ENCODE peak calls at places on chromosomes 12 and 14, in nine cellular contexts. H is GM20000; O is astrocyte of the hippocampus; Y is PC-9; G is COR-L47; B is NCI-H1930; V is nephron progenitor cell; K is activated CD4-positive, alpha-beta T cell treated with anti-CD3 and anti-CD28 coated beads for 48 hours; P is H54. Q is an unnamed sample.

GRCh38 chr12:12736759-12737676 is 19.9 kb downstream of the CDKN1B start:
- DNase-seq in H (peak; percentile 63), B (no peak), K (peak; percentile 42), G (no peak), V (no peak), Y (no peak), P (no peak), O (peak; percentile 83), Q (peak; percentile 46)

GRCh38 chr14:77065851-77066554 is 32.1 kb upstream of the CIPC start:
- DNase-seq in V (no peak), H (no peak), G (no peak), Y (no peak), K (no peak), B (no peak), P (no peak), O (no peak), Q (no peak)

GRCh38 chr12:23810327-23810902 is 139.1 kb downstream of the SOX5 start:
- DNase-seq in P (no peak), O (no peak), B (peak; percentile 86), V (no peak), H (no peak), G (peak; percentile 58), K (no peak), Y (no peak), Q (peak; percentile 48)

GRCh38 chr12:12331896-12332295 is 18.1 kb downstream of the MANSC1 start:
- DNase-seq in Y (peak; percentile 85), O (no peak), V (no peak), B (no peak), P (no peak), H (no peak), K (no peak), G (no peak), Q (no peak)

GRCh38 chr12:107057071-107057834 is 36.1 kb downstream of the CRY1 start:
- DNase-seq in G (no peak), P (no peak), B (no peak), K (no peak), Y (peak; percentile 94), O (peak; percentile 38), V (no peak), H (no peak), Q (no peak)

GRCh38 chr12:109737631-109738030 is 24.0 kb downstream of the FAM222A start:
- DNase-seq in B (no peak), G (no peak), V (peak; percentile 1), O (no peak), K (no peak), H (no peak), P (no peak), Y (no peak), Q (no peak)

GRCh38 chr14:36660736-36661505 is 739 bp upstream of the PAX9 start:
- DNase-seq in K (peak; percentile 3), V (peak; percentile 31), B (no peak), G (no peak), Y (no peak), O (no peak), P (no peak), H (no peak), Q (peak; percentile 68)

GRCh38 chr12:127293507-127294310 is 973.3 kb upstream of the TMEM132C start:
- DNase-seq in K (peak; percentile 69), Y (peak; percentile 36), P (peak; percentile 54), O (peak; percentile 64), H (no peak), B (peak; percentile 7), G (peak; percentile 16), V (peak; percentile 76), Q (no peak)

GRCh38 chr12:6960291-6961277 is 9.4 kb downstream of the PTPN6 start:
- DNase-seq in B (no peak), G (no peak), Y (no peak), P (no peak), V (no peak), K (peak; percentile 43), O (no peak), H (peak; percentile 62), Q (no peak)

GRCh38 chr14:66853311-66853710 is 335.9 kb upstream of the GARIN2 start:
- DNase-seq in G (no peak), P (no peak), H (no peak), Y (no peak), V (no peak), K (no peak), O (no peak), B (no peak), Q (no peak)

GRCh38 chr12:24069532-24070395 is 120.3 kb upstream of the SOX5 start:
- DNase-seq in K (no peak), V (peak; percentile 10), H (no peak), O (peak; percentile 16), B (peak; percentile 59), Y (no peak), G (no peak), P (no peak), Q (no peak)

GRCh38 chr14:22555573-22556011 is 33.4 kb downstream of the DAD1 start:
- DNase-seq in O (no peak), K (peak; percentile 85), P (no peak), B (no peak), V (no peak), H (no peak), G (no peak), Y (no peak), Q (no peak)

GRCh38 chr12:94769040-94769420 is 118.7 kb upstream of the TMCC3 start:
- DNase-seq in O (no peak), K (no peak), Y (no peak), P (no peak), B (no peak), G (no peak), H (peak; percentile 58), V (no peak), Q (no peak)

Q was measured in NCI-H1105.